ENCODE peak calls at places on chromosomes 12 and 14, in seven cellular contexts. G is tibial nerve, V is mesenchymal stem cell, E is transverse colon, A is mesendoderm, T is bronchial epithelial cell, W is IMR-90. M is an unnamed sample. For H3K27me3 and H3K36me3, the result is how much of the 10 kb centered on the place peaks cover.

GRCh38 chr12:59973515-59973914 is 377.7 kb downstream of the SLC16A7 start:
- DNase-seq in A (peak), V (peak), W (peak), T (peak), G (no peak), E (no peak), M (no peak)

GRCh38 chr14:33457021-33457420 is 493.9 kb downstream of the EGLN3 start:
- DNase-seq in V (no peak), A (no peak), G (no peak), E (no peak), W (no peak), T (peak), M (peak)

GRCh38 chr12:66191547-66192126 is 2.6 kb downstream of the IRAK3 start:
- DNase-seq in E (no peak), T (peak), G (no peak), A (no peak), V (no peak), W (no peak), M (no peak)

GRCh38 chr14:28754209-28754985 is 12.2 kb upstream of the FOXG1 start:
- DNase-seq in E (no peak), A (peak), V (peak), G (no peak), W (peak), T (peak), M (no peak)

GRCh38 chr12:103858953-103859601 is 18.0 kb upstream of the NT5DC3 start:
- DNase-seq in G (no peak), T (peak), V (peak), E (peak), A (peak), W (peak), M (peak)

GRCh38 chr12:69396041-69396440 is 36.5 kb downstream of the YEATS4 start:
- DNase-seq in G (no peak), T (peak), E (no peak), A (no peak), W (peak), V (no peak), M (no peak)

GRCh38 chr14:23562822-23563472 is 4.6 kb downstream of the AP1G2 start:
- DNase-seq in A (peak), E (peak), V (peak), W (peak), T (peak), G (no peak), M (peak)

GRCh38 chr12:93125126-93125525 is 196.0 kb upstream of the EEA1 start:
- DNase-seq in V (peak), E (no peak), W (no peak), T (no peak), A (no peak), G (no peak), M (no peak)

GRCh38 chr14:73786942-73787759 is 64.5 kb upstream of the PTGR2 start:
- DNase-seq in G (no peak), W (peak), V (peak), E (peak), T (no peak), A (peak), M (peak)

GRCh38 chr14:95431199-95432145 is 85.0 kb downstream of the SYNE3 start:
- DNase-seq in T (peak), V (peak), W (peak), G (no peak), E (no peak), A (peak), M (no peak)

DNA sequence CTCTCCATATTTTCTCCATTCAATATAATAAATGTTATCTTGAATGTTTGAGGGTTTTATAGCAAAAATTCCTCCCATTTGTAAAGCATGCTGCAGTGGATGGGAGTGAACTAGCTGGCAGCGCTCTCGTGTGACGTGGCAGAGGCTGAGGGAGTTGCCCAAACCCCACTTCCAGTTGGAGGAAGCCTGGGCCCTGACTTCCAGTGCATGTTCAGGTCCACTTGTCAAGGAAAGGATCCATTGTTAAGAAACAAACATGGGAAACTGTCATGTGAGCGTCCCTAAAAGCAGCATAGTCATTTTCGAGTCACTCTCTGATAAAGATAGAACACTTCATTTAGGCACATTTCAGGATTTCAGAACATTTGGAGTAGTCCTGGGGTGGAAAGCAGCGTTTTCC is 116.6 kb downstream of the SLC25A47 start:
- DNase-seq in E (peak), G (no peak), W (no peak), V (no peak), A (no peak), T (no peak), M (no peak)
- H3K4me3 ChIP-seq in E (no peak), G (no peak), W (no peak), V (no peak), A (no peak), T (no peak), M (no peak)

GRCh38 chr14:101561145-101561896 is at the start of gene DIO3:
- DNase-seq in W (no peak), T (no peak), V (no peak), A (peak), E (peak), G (peak), M (peak)
- H3K27me3 ChIP-seq in W (half or more), T (under half), V (half or more), A (under half), E (half or more), G (half or more), M (under half)

GRCh38 chr14:76805245-76805644 is 7.4 kb downstream of the ANGEL1 start:
- DNase-seq in V (no peak), A (no peak), G (no peak), W (no peak), T (no peak), E (no peak), M (no peak)
- H3K36me3 ChIP-seq in V (half or more), A (under half), G (half or more), W (under half), T (under half), E (under half), M (under half)

DNA sequence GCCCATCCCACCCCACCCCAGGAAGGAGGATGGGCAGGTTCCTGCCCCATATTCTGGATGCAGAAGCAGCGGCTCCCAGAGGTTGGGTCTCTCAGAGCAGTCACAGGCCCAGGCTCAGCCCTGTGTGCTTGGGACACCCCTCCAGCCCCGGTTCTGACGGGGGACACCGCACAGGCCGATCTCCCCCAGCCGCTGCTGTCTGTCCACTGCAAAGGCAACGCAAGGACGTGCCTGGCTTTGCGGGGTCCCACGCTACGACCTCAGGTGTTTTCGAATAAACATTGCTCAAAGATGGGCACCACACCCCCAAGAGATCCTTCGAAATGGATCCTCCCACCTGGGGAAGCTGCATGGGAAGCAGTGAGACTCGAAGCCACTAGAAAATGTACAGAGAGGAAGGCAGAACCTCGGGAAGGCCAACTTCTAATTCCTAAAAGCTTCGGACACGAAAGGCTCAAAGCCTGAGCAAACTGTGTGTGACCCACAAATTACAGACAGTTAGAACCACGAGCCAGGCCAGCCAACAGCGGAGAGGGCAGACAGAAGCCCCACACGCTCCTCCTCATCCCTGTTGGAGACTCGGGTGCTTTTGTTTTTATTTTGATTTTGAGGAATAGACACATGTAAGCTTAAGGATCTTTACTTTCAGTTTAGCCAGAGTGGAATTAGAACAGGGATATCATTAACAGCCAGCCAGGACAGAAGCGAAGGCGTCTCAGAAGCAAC is 10.8 kb downstream of the C14orf180 start:
- DNase-seq in G (no peak), W (no peak), E (no peak), T (no peak), V (no peak), A (no peak), M (no peak)
- H3K4me3 ChIP-seq in G (no peak), W (no peak), E (no peak), T (no peak), V (peak), A (no peak), M (no peak)

GRCh38 chr12:48198619-48198973 is 4.5 kb downstream of the OR10AD1 start:
- DNase-seq in V (no peak), G (no peak), A (peak), W (no peak), E (peak), T (no peak), M (no peak)

GRCh38 chr12:48198985-48199384 is 4.1 kb downstream of the OR10AD1 start:
- DNase-seq in W (no peak), A (no peak), E (no peak), T (no peak), V (no peak), G (no peak), M (no peak)

GRCh38 chr12:48199784-48200198 is 3.3 kb downstream of the OR10AD1 start:
- DNase-seq in W (peak), G (no peak), A (peak), T (peak), E (no peak), V (peak), M (no peak)

GRCh38 chr12:48197967-48198618 is 5.0 kb downstream of the OR10AD1 start:
- DNase-seq in G (peak), V (peak), T (peak), W (peak), A (peak), E (peak), M (peak)

DNA sequence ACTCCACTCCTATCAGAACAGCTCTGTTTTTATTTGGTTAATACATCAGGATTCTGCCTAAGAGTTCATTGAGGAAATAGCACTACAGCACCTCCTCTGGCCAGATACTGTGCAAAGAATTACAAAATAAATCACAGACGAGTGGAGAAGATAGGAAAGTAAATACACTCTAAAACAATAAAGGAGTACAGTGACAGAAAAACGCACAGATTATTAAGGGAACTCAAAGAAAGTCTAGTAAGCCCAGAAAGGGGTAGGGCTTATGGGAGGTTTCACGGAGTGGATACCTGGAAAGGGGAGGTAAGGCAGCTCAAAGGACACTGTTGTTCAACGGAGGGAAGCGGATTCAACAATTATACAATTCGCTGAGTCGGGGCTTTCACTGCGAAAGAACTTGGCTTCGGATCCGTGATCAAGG is 5.5 kb downstream of the OR10AD1 start:
- DNase-seq in A (peak), V (no peak), G (no peak), E (no peak), T (peak), W (no peak), M (no peak)
- H3K27me3 ChIP-seq in A (under half), V (under half), G (under half), E (under half), T (under half), W (under half), M (under half)

DNA sequence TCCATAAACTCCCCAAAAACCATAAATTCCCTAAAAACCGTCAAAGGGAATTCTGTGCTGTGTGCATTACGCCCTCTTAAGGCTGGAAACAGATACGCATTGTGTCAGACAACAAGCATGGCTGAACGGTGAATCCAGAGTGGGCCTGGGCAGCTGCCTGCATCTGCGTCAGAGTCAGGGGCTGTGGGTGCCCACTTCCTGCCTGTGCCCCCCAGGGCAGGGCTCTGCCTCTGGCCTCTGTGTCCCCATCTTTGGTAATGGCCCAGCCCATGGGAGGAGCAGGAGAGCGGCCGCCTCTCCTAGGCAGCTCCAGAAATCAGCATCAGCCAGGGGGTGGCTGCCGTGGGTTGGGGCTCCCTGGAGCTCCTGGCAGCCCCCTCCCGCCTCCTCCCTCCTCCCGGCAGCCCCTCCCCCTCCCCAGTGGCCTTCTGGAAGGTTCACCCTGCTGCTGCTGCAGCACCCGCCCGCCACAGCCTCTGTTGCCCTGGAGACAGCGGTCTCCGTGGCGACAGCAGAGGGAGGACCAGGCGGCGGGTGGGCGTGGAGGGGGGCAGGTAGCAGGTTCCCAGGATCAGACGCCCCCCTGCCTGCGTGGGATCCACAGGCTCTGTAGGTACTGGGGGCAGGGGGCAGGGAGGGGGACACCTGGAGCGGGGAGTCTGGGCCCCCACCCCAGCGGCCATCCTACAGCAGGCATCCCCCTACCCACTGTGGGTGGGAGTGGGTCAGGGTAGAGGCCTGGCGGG is 5.9 kb downstream of the MMP17 start:
- DNase-seq in G (no peak), W (peak), V (peak), A (peak), T (no peak), E (no peak), M (no peak)
- H3K36me3 ChIP-seq in G (under half), W (under half), V (under half), A (under half), T (under half), E (under half), M (under half)

GRCh38 chr12:113940929-113941486 is 25.1 kb downstream of the RBM19 start:
- DNase-seq in W (no peak), A (no peak), T (no peak), V (no peak), E (no peak), G (no peak), M (no peak)
- H3K4me3 ChIP-seq in W (no peak), A (no peak), T (no peak), V (no peak), E (no peak), G (no peak), M (no peak)

M was measured in MG63.